ENCODE peak calls at places on chromosomes 5 and 9, in six cellular contexts. J is stomach, M is RWPE1, D is heart left ventricle, T is heart right ventricle, W is neural progenitor cell. V is an unnamed sample.
A peak's percentile ranks its signal among the peaks of the same experiment; 100 is the strongest.

GRCh38 chr5:38922199-38922598 is 76.4 kb downstream of the OSMR start:
- DNase-seq in D (peak; percentile 40), W (peak; percentile 66), M (peak; percentile 79), J (peak; percentile 60), T (peak; percentile 33), V (no peak)

GRCh38 chr5:66769839-66770617 is 173.8 kb downstream of the MAST4 start:
- DNase-seq in J (no peak), W (peak; percentile 74), T (no peak), M (no peak), D (peak; percentile 48), V (no peak)

GRCh38 chr9:127290666-127291065 is 26.1 kb downstream of the GARNL3 start:
- DNase-seq in J (no peak), M (no peak), W (no peak), T (no peak), D (no peak), V (no peak)

GRCh38 chr5:170519500-170519899 is 15.7 kb downstream of the KCNIP1 start:
- DNase-seq in M (no peak), D (no peak), J (no peak), T (no peak), W (no peak), V (no peak)

GRCh38 chr9:16633794-16634193 is 236.7 kb downstream of the BNC2 start:
- DNase-seq in W (no peak), M (no peak), T (no peak), D (no peak), J (no peak), V (no peak)

GRCh38 chr9:79946718-79947117 is 375.0 kb downstream of the TLE4 start:
- DNase-seq in D (no peak), J (peak; percentile 55), M (no peak), W (no peak), T (no peak), V (no peak)

GRCh38 chr5:168350315-168350714 is 58.9 kb downstream of the WWC1 start:
- DNase-seq in M (no peak), D (no peak), W (no peak), T (no peak), J (no peak), V (no peak)

GRCh38 chr5:91114658-91115057 is 268.5 kb downstream of the ARRDC3 start:
- DNase-seq in D (no peak), J (no peak), M (no peak), T (no peak), W (no peak), V (no peak)

GRCh38 chr9:116697341-116697740 is 10.2 kb downstream of the TRIM32 start:
- DNase-seq in T (no peak), M (no peak), W (no peak), J (no peak), D (no peak), V (no peak)

GRCh38 chr9:76882686-76883085 is 23.2 kb downstream of the PRUNE2 start:
- DNase-seq in T (no peak), D (no peak), J (no peak), W (no peak), M (no peak), V (no peak)

GRCh38 chr5:125595095-125595494 is 828.1 kb upstream of the GRAMD2B start:
- DNase-seq in T (peak; percentile 52), J (peak; percentile 33), W (no peak), M (no peak), D (peak; percentile 72), V (peak; percentile 70)

GRCh38 chr5:95432779-95433178 is 41.6 kb downstream of the FAM81B start:
- DNase-seq in J (no peak), W (no peak), D (no peak), T (no peak), M (no peak), V (no peak)

GRCh38 chr5:176676361-176676824 is 29.1 kb downstream of the TSPAN17 start:
- DNase-seq in D (peak; percentile 66), M (no peak), J (no peak), W (no peak), T (peak; percentile 65), V (no peak)

GRCh38 chr5:149240354-149240998 is 31.2 kb upstream of the AFAP1L1 start:
- DNase-seq in D (no peak), J (peak; percentile 39), T (peak; percentile 35), M (no peak), W (no peak), V (no peak)

DNA sequence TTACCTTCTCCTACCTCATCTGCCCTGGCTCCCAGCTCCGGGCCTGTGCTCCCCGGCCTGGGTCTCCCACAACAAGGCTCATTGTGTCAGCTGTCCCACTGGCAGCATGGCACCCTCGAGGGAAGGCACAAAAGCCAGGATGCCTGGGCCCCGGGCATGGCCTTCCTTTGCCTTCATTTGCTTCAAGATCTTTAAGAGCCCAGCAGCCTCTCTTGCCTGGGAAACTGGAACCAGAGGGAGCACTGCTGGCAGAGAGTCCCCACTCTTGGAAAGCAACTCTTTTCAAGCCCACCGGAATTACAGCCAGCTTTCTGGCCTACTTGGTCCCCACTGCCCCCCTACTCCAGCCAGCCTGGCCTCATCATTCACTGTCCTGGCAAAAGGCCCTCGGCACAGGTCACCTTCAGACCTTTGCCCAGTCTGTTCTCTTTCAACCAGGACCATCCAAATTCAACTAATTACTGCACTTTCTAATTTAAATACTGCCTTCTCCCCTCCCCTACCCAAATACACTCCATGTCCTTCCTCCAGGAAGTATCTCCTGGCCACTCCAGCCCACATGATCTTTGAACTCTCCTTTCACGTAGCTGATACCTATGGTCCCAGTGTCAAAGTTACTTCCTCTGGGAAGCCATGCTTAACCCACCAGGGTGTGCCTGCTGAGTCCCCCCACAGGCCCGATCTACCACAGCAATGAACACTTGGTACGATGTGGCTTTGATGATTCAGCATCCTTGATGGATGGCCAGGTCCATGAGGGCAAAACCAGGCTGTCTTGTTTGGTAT is 8.9 kb downstream of the ZER1 start:
- DNase-seq in M (no peak), W (no peak), J (no peak), T (no peak), D (no peak), V (no peak)
- H3K27ac ChIP-seq in M (peak overlapping the region; percentile 29), W (no peak overlapping the region), J (no peak overlapping the region), T (no peak overlapping the region), D (no peak overlapping the region), V (no peak overlapping the region)

GRCh38 chr9:13448482-13448881 is 169.0 kb upstream of the MPDZ start:
- DNase-seq in J (no peak), W (no peak), D (no peak), M (no peak), T (no peak), V (no peak)

GRCh38 chr9:13446261-13446660 is 166.8 kb upstream of the MPDZ start:
- DNase-seq in D (no peak), M (no peak), J (no peak), W (no peak), T (no peak), V (no peak)

GRCh38 chr9:13445123-13445522 is 165.6 kb upstream of the MPDZ start:
- DNase-seq in D (peak; percentile 34), T (no peak), W (no peak), J (no peak), M (no peak), V (no peak)

GRCh38 chr9:13446935-13447334 is 167.4 kb upstream of the MPDZ start:
- DNase-seq in T (no peak), J (no peak), D (no peak), W (no peak), M (no peak), V (no peak)

DNA sequence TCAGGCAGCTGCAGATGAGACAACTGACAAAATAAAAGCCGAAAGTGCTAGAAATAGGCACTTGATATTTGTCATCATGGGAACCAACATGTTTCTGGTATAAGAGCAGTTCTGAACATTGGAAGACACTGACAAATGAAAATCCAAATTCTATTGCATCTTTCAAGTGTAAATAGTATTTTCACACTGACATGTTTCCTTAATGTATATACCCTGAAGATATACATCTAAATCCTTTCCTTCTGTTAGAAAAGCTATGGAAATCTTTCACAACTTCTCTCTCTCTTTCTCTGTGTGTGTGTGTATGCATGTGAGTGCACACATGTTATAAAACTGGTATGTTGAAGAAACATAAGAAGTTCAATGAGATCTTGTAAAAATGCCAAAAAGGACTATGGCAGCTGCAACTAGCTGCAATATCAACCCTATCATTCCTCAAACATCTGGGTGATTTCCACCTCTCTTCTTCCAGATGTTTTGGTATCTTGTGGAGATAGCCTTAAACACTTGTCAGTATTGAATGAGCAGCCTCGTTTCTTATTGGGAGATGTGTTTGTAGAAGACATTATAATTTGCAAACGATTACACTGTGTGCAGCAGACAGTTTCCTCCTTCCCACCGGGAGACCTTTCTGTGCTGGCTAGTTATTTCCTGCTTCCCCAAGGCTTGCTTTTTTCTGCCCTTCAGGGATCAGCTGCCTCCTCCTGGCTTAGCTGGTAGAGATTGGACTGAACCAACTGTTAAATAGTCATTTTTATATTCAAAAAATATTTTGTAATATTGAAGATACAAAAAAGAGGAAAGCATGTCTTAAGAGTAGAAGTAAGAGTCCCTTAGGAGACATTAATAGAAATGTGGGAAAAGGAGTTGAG is 168.3 kb upstream of the MPDZ start:
- DNase-seq in W (no peak), J (no peak), T (no peak), D (no peak), M (no peak), V (no peak)
- H3K27ac ChIP-seq in W (no peak overlapping the region), J (no peak overlapping the region), T (peak overlapping the region; percentile 7), D (peak overlapping the region; percentile 65), M (no peak overlapping the region), V (peak overlapping the region; percentile 56)

GRCh38 chr5:59360130-59360555 is 533.4 kb downstream of the PDE4D start:
- DNase-seq in J (no peak), M (no peak), W (no peak), D (no peak), T (no peak), V (no peak)
- H3K27ac ChIP-seq in J (no peak overlapping the region), M (no peak overlapping the region), W (no peak overlapping the region), D (peak overlapping the region; percentile 34), T (no peak overlapping the region), V (peak overlapping the region; percentile 43)

GRCh38 chr5:988316-988715 is 20.3 kb upstream of the NKD2 start:
- DNase-seq in M (no peak), D (no peak), J (no peak), W (no peak), T (no peak), V (no peak)

GRCh38 chr5:994272-994607 is 14.4 kb upstream of the NKD2 start:
- DNase-seq in D (no peak), J (no peak), M (no peak), W (no peak), T (no peak), V (peak; percentile 56)

GRCh38 chr5:989961-990530 is 18.6 kb upstream of the NKD2 start:
- DNase-seq in W (peak; percentile 85), T (peak; percentile 73), D (peak; percentile 84), M (no peak), J (peak; percentile 36), V (peak; percentile 85)

GRCh38 chr5:994821-995220 is 13.8 kb upstream of the NKD2 start:
- DNase-seq in W (no peak), J (peak; percentile 17), T (peak; percentile 5), D (no peak), M (no peak), V (peak; percentile 48)

DNA sequence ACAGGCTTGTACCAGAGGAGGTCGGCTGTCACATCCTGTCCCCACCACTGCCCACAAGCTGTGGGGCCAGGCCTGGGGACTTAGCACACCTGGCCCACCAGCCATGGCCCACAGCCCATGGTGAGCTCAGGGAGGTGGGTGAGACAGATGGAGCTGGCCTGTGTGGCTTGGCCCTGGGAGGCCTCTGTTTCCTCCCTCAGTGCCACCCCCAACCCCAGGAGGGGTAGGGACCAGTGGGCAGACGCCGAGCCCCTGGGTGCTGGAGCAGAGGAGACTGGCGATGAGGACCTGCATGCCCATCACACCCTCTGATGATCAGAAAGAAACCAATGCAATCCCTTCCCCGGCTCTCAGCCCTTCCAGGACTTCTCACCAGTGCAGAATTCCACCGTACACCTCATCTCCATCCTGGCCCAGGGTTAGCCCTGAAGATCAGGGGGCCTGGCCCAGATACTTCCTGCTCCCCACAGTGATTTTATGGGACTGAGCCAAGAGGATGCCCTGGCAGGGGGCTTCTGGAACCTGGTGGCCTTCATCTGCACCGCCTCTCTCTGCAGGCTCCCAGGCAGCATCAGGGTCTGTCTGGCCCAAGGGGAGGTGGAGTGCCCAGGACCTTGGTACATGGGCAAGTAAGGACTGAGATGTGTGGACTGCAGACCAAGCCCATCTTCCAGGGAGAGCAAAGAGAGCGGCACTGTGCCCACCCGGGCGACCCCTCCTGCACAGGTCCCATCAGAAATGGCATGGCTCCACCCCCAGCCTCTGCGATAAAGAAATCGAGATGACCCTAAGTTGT is 16.9 kb upstream of the NKD2 start:
- DNase-seq in T (peak; percentile 8), W (no peak), D (peak; percentile 25), M (no peak), J (peak; percentile 23), V (no peak)
- H3K27ac ChIP-seq in T (no peak overlapping the region), W (no peak overlapping the region), D (no peak overlapping the region), M (no peak overlapping the region), J (peak overlapping the region; percentile 46), V (peak overlapping the region; percentile 49)